ENCODE peak calls at places on chromosomes 2 and 18, in five cellular contexts. H is WERI-Rb-1; T is naive thymus-derived CD4-positive, alpha-beta T cell; G is iPS DF 19.7; U is anterior cingulate cortex. Q is an unnamed sample.

GRCh38 chr2:219559156-219559915 is 12.0 kb downstream of the OBSL1 start:
- DNase-seq in H (peak), T (no peak), G (no peak), U (no peak), Q (no peak)

GRCh38 chr2:222561817-222562424 is 94.0 kb downstream of the FARSB start:
- DNase-seq in H (peak), T (no peak), G (peak), U (peak), Q (peak)

GRCh38 chr2:11014026-11014425 is 102.3 kb downstream of the KCNF1 start:
- DNase-seq in H (no peak), T (no peak), G (no peak), U (no peak), Q (no peak)

GRCh38 chr18:48992791-48993555 is 42.2 kb upstream of the SMAD7 start:
- DNase-seq in H (no peak), T (no peak), G (no peak), U (no peak), Q (no peak)

GRCh38 chr18:57826252-57826651 is 23.1 kb upstream of the ATP8B1 start:
- DNase-seq in H (no peak), T (no peak), G (no peak), U (no peak), Q (no peak)

GRCh38 chr2:10832228-10832936 is 19.8 kb upstream of the PDIA6 start:
- DNase-seq in H (peak), T (peak), G (no peak), U (peak), Q (peak)

GRCh38 chr2:10382313-10383061 is 65.6 kb downstream of the ODC1 start:
- DNase-seq in H (no peak), T (peak), G (no peak), U (no peak), Q (no peak)

GRCh38 chr2:175836361-175836760 is 165.7 kb downstream of the LNPK start:
- DNase-seq in H (no peak), T (no peak), G (no peak), U (no peak), Q (no peak)

GRCh38 chr18:71485578-71485977 is 1058.6 kb downstream of the CBLN2 start:
- DNase-seq in H (no peak), T (no peak), G (no peak), U (no peak), Q (no peak)

GRCh38 chr2:148557844-148558436 is 86.6 kb upstream of the EPC2 start:
- DNase-seq in H (no peak), T (no peak), G (no peak), U (no peak), Q (no peak)

GRCh38 chr18:56982756-56983155 is 164.1 kb upstream of the BOD1L2 start:
- DNase-seq in H (no peak), T (no peak), G (no peak), U (no peak), Q (peak)

GRCh38 chr18:75346671-75347070 is 80.8 kb downstream of the SMIM21 start:
- DNase-seq in H (no peak), T (no peak), G (no peak), U (no peak), Q (no peak)

GRCh38 chr2:155766342-155767115 is 566.0 kb downstream of the NR4A2 start:
- DNase-seq in H (no peak), T (no peak), G (no peak), U (no peak), Q (no peak)

GRCh38 chr2:126970583-126970982 is 71.9 kb downstream of the TEX51 start:
- DNase-seq in H (no peak), T (no peak), G (peak), U (peak), Q (no peak)

GRCh38 chr2:37488911-37489310 is 144.5 kb downstream of the QPCT start:
- DNase-seq in H (no peak), T (no peak), G (no peak), U (no peak), Q (no peak)

Q was measured in globus pallidus.